ENCODE peak calls at places on chromosomes 2 and 18, in five cellular contexts. V is Calu3, L is SW480, C is coronary artery, B is bronchial epithelial cell. O is an unnamed sample.
A peak's percentile ranks its signal among the peaks of the same experiment; 100 is the strongest.

GRCh38 chr2:65655000-65655399 is 222.6 kb upstream of the SPRED2 start:
- DNase-seq in V (no peak), L (no peak), C (no peak), B (no peak), O (no peak)

GRCh38 chr2:29130295-29130694 is 15.1 kb downstream of the CLIP4 start:
- DNase-seq in V (peak; percentile 46), L (peak; percentile 60), C (no peak), B (peak; percentile 94), O (peak; percentile 79)

GRCh38 chr2:239118264-239118663 is 270.4 kb downstream of the TWIST2 start:
- DNase-seq in V (no peak), L (no peak), C (no peak), B (no peak), O (no peak)

GRCh38 chr18:80225685-80226084 is 21.6 kb downstream of the PARD6G start:
- DNase-seq in V (no peak), L (no peak), C (no peak), B (no peak), O (no peak)

GRCh38 chr2:235727186-235727585 is 233.3 kb downstream of the AGAP1 start:
- DNase-seq in V (no peak), L (no peak), C (no peak), B (no peak), O (no peak)

GRCh38 chr2:159053186-159054031 is 85.0 kb downstream of the TANC1 start:
- DNase-seq in V (no peak), L (no peak), C (no peak), B (no peak), O (no peak)

GRCh38 chr2:70887550-70888229 is 48.0 kb upstream of the ATP6V1B1 start:
- DNase-seq in V (no peak), L (no peak), C (peak; percentile 71), B (no peak), O (no peak)

GRCh38 chr2:125745514-125745913 is 910.4 kb upstream of the GYPC start:
- DNase-seq in V (peak; percentile 2), L (peak; percentile 38), C (no peak), B (peak; percentile 8), O (peak; percentile 77)

GRCh38 chr2:66240284-66240683 is 194.6 kb upstream of the MEIS1 start:
- DNase-seq in V (no peak), L (no peak), C (no peak), B (no peak), O (no peak)

GRCh38 chr2:205563646-205564045 is 118.7 kb upstream of the NRP2 start:
- DNase-seq in V (peak; percentile 20), L (no peak), C (no peak), B (no peak), O (peak; percentile 14)

GRCh38 chr2:241817126-241817820 is 8.3 kb downstream of the NEU4 start:
- DNase-seq in V (no peak), L (no peak), C (peak; percentile 71), B (no peak), O (no peak)

GRCh38 chr18:54100920-54101319 is 123.5 kb downstream of the MBD2 start:
- DNase-seq in V (no peak), L (no peak), C (no peak), B (peak; percentile 80), O (no peak)

GRCh38 chr18:27667064-27667463 is 482.0 kb upstream of the CHST9 start:
- DNase-seq in V (no peak), L (no peak), C (no peak), B (no peak), O (no peak)

GRCh38 chr18:7388752-7389151 is 157.9 kb downstream of the LRRC30 start:
- DNase-seq in V (no peak), L (no peak), C (no peak), B (no peak), O (no peak)

GRCh38 chr2:241844831-241845578 is 13.7 kb downstream of the PDCD1 start:
- DNase-seq in V (no peak), L (no peak), C (no peak), B (no peak), O (no peak)

GRCh38 chr2:63698825-63699548 is 110.2 kb downstream of the MDH1 start:
- DNase-seq in V (peak; percentile 23), L (peak; percentile 57), C (peak; percentile 81), B (peak; percentile 94), O (peak; percentile 74)

GRCh38 chr2:88234760-88235159 is 64.6 kb downstream of the THNSL2 start:
- DNase-seq in V (no peak), L (no peak), C (no peak), B (no peak), O (no peak)

GRCh38 chr2:240291337-240291751 is 144.1 kb upstream of the GPC1 start:
- DNase-seq in V (no peak), L (no peak), C (peak; percentile 60), B (no peak), O (no peak)

GRCh38 chr2:232335859-232336215 is 42.7 kb upstream of the ALPP start:
- DNase-seq in V (no peak), L (no peak), C (no peak), B (no peak), O (no peak)

GRCh38 chr2:150129921-150130320 is 357.5 kb downstream of the RND3 start:
- DNase-seq in V (no peak), L (no peak), C (no peak), B (no peak), O (no peak)

GRCh38 chr2:134225173-134225572 is 28.7 kb upstream of the MGAT5 start:
- DNase-seq in V (no peak), L (no peak), C (no peak), B (peak; percentile 39), O (no peak)

GRCh38 chr2:236947294-236947693 is 138.4 kb upstream of the COPS8 start:
- DNase-seq in V (no peak), L (no peak), C (no peak), B (no peak), O (no peak)

GRCh38 chr2:238719641-238720040 is 128.2 kb upstream of the TWIST2 start:
- DNase-seq in V (no peak), L (no peak), C (no peak), B (no peak), O (no peak)

GRCh38 chr2:235611337-235611736 is 117.5 kb downstream of the AGAP1 start:
- DNase-seq in V (no peak), L (no peak), C (no peak), B (no peak), O (no peak)

GRCh38 chr2:14543284-14543683 is 89.2 kb upstream of the LRATD1 start:
- DNase-seq in V (no peak), L (no peak), C (no peak), B (no peak), O (no peak)

GRCh38 chr18:5604778-5605177 is 61.0 kb upstream of the EPB41L3 start:
- DNase-seq in V (no peak), L (no peak), C (no peak), B (no peak), O (peak; percentile 7)